ENCODE peak calls at places on chromosomes 3 and 15, in six cellular contexts. R, M, T, K, Z and A are unnamed samples.

GRCh38 chr15:64092864-64093626 is 593 bp downstream of the CIAO2A start:
- DNase-seq in R (peak; percentile 72), M (peak; percentile 61), T (peak; percentile 61), K (no peak), Z (no peak), A (no peak)

GRCh38 chr15:46170326-46170725 is 535.5 kb downstream of the SQOR start:
- DNase-seq in R (no peak), M (no peak), T (no peak), K (no peak), Z (no peak), A (no peak)

GRCh38 chr15:87312221-87312620 is 944.3 kb downstream of the NTRK3 start:
- DNase-seq in R (no peak), M (no peak), T (no peak), K (no peak), Z (no peak), A (no peak)

GRCh38 chr3:22713936-22714335 is 489.2 kb upstream of the UBE2E2 start:
- DNase-seq in R (peak; percentile 2), M (peak; percentile 84), T (no peak), K (no peak), Z (no peak), A (no peak)

GRCh38 chr3:119184808-119185690 is 11.7 kb downstream of the UPK1B start:
- DNase-seq in R (peak; percentile 12), M (no peak), T (no peak), K (no peak), Z (no peak), A (no peak)

GRCh38 chr15:58748040-58748786 is 1.3 kb downstream of the ADAM10 start:
- DNase-seq in R (no peak), M (no peak), T (no peak), K (no peak), Z (no peak), A (no peak)

GRCh38 chr15:42155546-42156265 is 730 bp downstream of the PLA2G4F start:
- DNase-seq in R (no peak), M (no peak), T (no peak), K (no peak), Z (no peak), A (no peak)

GRCh38 chr3:187102073-187102634 is 37.1 kb downstream of the RPL39L start:
- DNase-seq in R (no peak), M (no peak), T (no peak), K (no peak), Z (no peak), A (no peak)

GRCh38 chr3:184503647-184504046 is 57.9 kb upstream of the EPHB3 start:
- DNase-seq in R (no peak), M (no peak), T (no peak), K (no peak), Z (no peak), A (no peak)

GRCh38 chr3:190305406-190305805 is 16.8 kb downstream of the CLDN1 start:
- DNase-seq in R (no peak), M (no peak), T (no peak), K (no peak), Z (no peak), A (no peak)

GRCh38 chr3:67605377-67605776 is 49.0 kb downstream of the SUCLG2 start:
- DNase-seq in R (no peak), M (peak; percentile 75), T (no peak), K (no peak), Z (no peak), A (no peak)

GRCh38 chr15:74648051-74648622 is 32.5 kb downstream of the CLK3 start:
- DNase-seq in R (no peak), M (no peak), T (no peak), K (no peak), Z (no peak), A (no peak)

GRCh38 chr3:149969945-149970715 is 565 bp downstream of the PFN2 start:
- DNase-seq in R (peak; percentile 78), M (peak; percentile 94), T (peak; percentile 90), K (peak; percentile 73), Z (peak; percentile 39), A (peak; percentile 94)

GRCh38 chr15:38895326-38896282 is 331.0 kb upstream of the RASGRP1 start:
- DNase-seq in R (no peak), M (peak; percentile 74), T (no peak), K (no peak), Z (no peak), A (no peak)

GRCh38 chr3:170760174-170760526 is 109.8 kb downstream of the RPL22L1 start:
- DNase-seq in R (no peak), M (no peak), T (no peak), K (no peak), Z (no peak), A (no peak)

GRCh38 chr3:132256984-132257383 is 60.2 kb upstream of the ACP3 start:
- DNase-seq in R (peak; percentile 27), M (peak; percentile 81), T (peak; percentile 66), K (peak; percentile 38), Z (no peak), A (peak; percentile 32)

GRCh38 chr3:145899229-145899628 is 261.8 kb downstream of the PLOD2 start:
- DNase-seq in R (no peak), M (peak; percentile 67), T (no peak), K (no peak), Z (no peak), A (peak; percentile 67)

GRCh38 chr3:149371001-149371722 is 6.3 kb downstream of the TM4SF1 start:
- DNase-seq in R (peak; percentile 66), M (peak; percentile 62), T (peak; percentile 15), K (no peak), Z (no peak), A (no peak)

GRCh38 chr3:170423001-170423615 is 4.4 kb downstream of the CLDN11 start:
- DNase-seq in R (no peak), M (no peak), T (no peak), K (no peak), Z (no peak), A (no peak)

GRCh38 chr3:12328132-12328915 is 39.5 kb downstream of the PPARG start:
- DNase-seq in R (no peak), M (no peak), T (no peak), K (no peak), Z (no peak), A (no peak)

GRCh38 chr3:183560607-183561006 is 5.1 kb upstream of the KLHL6 start:
- DNase-seq in R (no peak), M (no peak), T (peak; percentile 55), K (no peak), Z (no peak), A (no peak)

GRCh38 chr3:13022348-13023250 is 50.6 kb downstream of the IQSEC1 start:
- DNase-seq in R (no peak), M (peak; percentile 89), T (peak; percentile 87), K (no peak), Z (no peak), A (no peak)

GRCh38 chr3:159721324-159721723 is 267.3 kb upstream of the IL12A start:
- DNase-seq in R (no peak), M (no peak), T (no peak), K (no peak), Z (no peak), A (no peak)

DNA sequence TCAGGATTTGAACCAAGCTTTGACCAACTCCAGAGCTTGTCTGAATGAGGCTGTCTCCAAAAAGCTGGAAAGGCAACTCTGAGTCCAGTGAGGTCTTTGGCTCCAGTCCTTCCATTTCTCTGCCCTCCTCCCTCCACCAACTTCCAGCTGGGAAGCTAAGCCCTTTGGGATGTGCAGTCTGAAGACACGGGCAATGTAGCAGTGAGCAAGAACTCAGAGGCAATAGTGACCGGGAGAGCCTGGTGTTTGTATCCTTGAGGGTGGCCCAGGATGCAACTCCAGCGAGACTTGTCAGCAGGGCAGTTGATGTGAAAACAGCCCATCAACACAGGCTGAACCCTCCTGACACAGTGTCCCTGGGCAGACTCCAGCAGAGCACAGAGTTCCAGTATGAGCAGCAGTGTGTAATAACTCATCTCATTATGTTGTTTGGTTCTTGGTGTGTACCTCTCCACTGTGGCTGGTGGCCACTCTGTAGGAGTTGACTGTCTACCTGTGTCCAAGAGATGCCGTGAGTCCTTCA is 6.7 kb downstream of the CDCP1 start:
- DNase-seq in R (no peak), M (peak; percentile 61), T (no peak), K (no peak), Z (no peak), A (no peak)
- H3K9ac ChIP-seq in R (no peak overlapping the region), M (no peak overlapping the region), T (no peak overlapping the region), K (peak overlapping the region; percentile 51), Z (no peak overlapping the region), A (no peak overlapping the region)

GRCh38 chr15:66040211-66040892 is 171.1 kb downstream of the RAB11A start:
- DNase-seq in R (no peak), M (no peak), T (no peak), K (no peak), Z (no peak), A (no peak)
- TF ChIP-seq EZH2 in R (no peak), M (no peak), T (no peak), K (no peak), Z (no peak), A (no peak)

DNA sequence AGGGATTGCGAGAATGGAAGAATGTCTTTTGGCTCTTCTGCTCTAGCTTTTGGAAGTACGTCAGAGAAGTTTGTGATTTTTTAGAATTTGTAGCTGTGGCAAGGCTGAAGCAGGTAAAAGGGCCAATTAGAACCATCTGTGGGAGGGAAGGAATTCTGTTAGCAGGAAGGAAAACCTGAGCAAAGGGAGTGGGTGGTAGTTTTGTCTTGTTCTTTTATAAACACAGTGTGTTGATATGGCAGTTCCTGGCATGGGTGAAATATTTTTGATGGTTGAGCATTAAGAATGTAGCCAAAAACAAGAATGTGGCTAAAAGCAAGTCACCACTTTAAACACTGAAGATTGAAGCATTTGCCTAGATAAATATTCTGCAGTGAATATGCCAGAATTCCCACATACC is 23.8 kb downstream of the DAG1 start:
- DNase-seq in R (no peak), M (no peak), T (no peak), K (no peak), Z (no peak), A (no peak)
- H3K9ac ChIP-seq in R (no peak overlapping the region), M (no peak overlapping the region), T (no peak overlapping the region), K (no peak overlapping the region), Z (no peak overlapping the region), A (no peak overlapping the region)

DNA sequence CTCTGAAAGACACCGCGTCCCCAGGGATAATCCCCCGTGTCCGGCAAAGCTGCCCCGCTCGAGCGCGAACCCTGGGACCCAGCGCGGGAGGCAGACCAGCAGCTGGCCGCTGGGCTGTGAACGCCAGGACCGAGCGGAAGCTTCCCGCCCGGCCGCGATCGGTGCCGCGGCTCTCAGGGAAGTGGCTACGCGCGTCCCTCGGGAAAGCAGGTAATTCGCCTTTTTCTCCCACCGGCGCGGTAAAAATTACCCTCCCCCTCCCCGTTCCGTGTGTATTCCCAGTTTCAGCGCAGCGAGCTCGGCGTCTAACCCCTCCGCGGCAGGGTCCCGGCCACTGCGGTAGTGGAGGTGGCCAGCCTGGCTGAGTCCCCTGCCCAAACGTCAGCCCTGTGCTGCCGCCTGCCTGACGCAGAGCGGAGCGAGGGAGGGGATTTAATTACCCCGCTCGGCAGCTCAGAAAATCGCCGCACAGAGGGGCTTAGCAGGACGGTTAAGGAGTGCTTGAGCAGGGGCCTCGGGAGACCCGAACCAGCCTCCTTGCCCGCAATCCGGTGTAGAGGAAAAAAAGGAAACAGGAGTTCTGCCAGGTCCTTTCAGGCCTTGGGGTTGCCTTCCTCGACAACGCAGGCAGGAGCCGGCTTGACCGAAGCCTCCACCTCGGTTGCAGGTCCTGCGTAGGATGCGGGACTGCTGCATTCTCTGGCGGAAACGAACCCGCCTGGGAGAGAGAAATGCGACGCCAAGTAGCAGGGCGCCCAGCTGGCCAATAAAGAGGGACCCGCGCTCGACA is 2.9 kb downstream of the GATA2 start:
- DNase-seq in R (peak; percentile 37), M (no peak), T (peak; percentile 95), K (no peak), Z (no peak), A (no peak)
- TF ChIP-seq EZH2 in R (no peak), M (peak; percentile 91), T (peak; percentile 72), K (no peak), Z (peak; percentile 96), A (no peak)